ENCODE peak calls at places on chromosomes 1 and 21, in six cellular contexts. C is upper lobe of left lung, X is IMR-90, F is fibroblast of lung, V is HAP-1, N is lower lobe of right lung. W is an unnamed sample.

GRCh38 chr1:216306830-216307229 is 116.4 kb downstream of the USH2A start:
- DNase-seq in X (no peak), C (no peak), V (no peak), N (no peak), F (no peak), W (no peak)

GRCh38 chr1:54884135-54884586 is 2.8 kb downstream of the DHCR24 start:
- DNase-seq in N (no peak), C (no peak), X (peak; percentile 79), V (no peak), F (peak; percentile 84), W (no peak)

GRCh38 chr1:37999434-38000232 is 5.7 kb downstream of the FHL3 start:
- DNase-seq in F (peak; percentile 78), C (no peak), X (peak; percentile 66), V (no peak), N (peak; percentile 60), W (no peak)

GRCh38 chr1:147496571-147496970 is 44.7 kb upstream of the BCL9 start:
- DNase-seq in X (peak; percentile 37), V (no peak), C (peak; percentile 9), F (peak; percentile 46), N (no peak), W (no peak)

GRCh38 chr1:20590313-20590777 is 1.4 kb downstream of the CDA start:
- DNase-seq in V (no peak), X (peak; percentile 67), C (no peak), F (peak; percentile 64), N (peak; percentile 75), W (no peak)

GRCh38 chr1:59359325-59359724 is 62.4 kb downstream of the FGGY start:
- DNase-seq in V (no peak), X (no peak), N (no peak), C (no peak), F (no peak), W (no peak)

GRCh38 chr1:97384294-97384952 is 536.4 kb downstream of the DPYD start:
- DNase-seq in X (peak; percentile 92), F (peak; percentile 75), V (no peak), C (no peak), N (no peak), W (no peak)

GRCh38 chr1:203038217-203038741 is 12.0 kb downstream of the PPFIA4 start:
- DNase-seq in V (no peak), N (no peak), X (peak; percentile 78), C (no peak), F (peak; percentile 69), W (no peak)

GRCh38 chr21:25375675-25376074 is 231.6 kb downstream of the MRPL39 start:
- DNase-seq in C (no peak), N (no peak), F (no peak), V (no peak), X (peak; percentile 53), W (no peak)

GRCh38 chr21:36654796-36655325 is 44.1 kb upstream of the SIM2 start:
- DNase-seq in C (no peak), N (no peak), X (no peak), F (no peak), V (no peak), W (no peak)
- H3K27me3 ChIP-seq in C (no peaks in the 10 kb centered on the region), N (no peaks in the 10 kb centered on the region), X (peaks cover 16% of the 10 kb centered on the region), F (peaks cover 7% of the 10 kb centered on the region), V (no peaks in the 10 kb centered on the region), W (no peaks in the 10 kb centered on the region)

GRCh38 chr1:114701931-114702330 is 6.6 kb upstream of the AMPD1 start:
- DNase-seq in C (no peak), X (no peak), N (no peak), F (no peak), V (no peak), W (no peak)
- H3K4me1 ChIP-seq in C (no peaks in the 10 kb centered on the region), X (no peaks in the 10 kb centered on the region), N (no peaks in the 10 kb centered on the region), F (no peaks in the 10 kb centered on the region), V (no peaks in the 10 kb centered on the region), W (no peaks in the 10 kb centered on the region)

GRCh38 chr21:42234026-42234425 is 15.1 kb downstream of the ABCG1 start:
- DNase-seq in X (no peak), N (peak; percentile 30), V (no peak), F (no peak), C (no peak), W (no peak)
- H3K27me3 ChIP-seq in X (peaks cover 19% of the 10 kb centered on the region), N (no peaks in the 10 kb centered on the region), V (no peaks in the 10 kb centered on the region), F (peaks cover 17% of the 10 kb centered on the region), C (no peaks in the 10 kb centered on the region), W (peaks cover 4% of the 10 kb centered on the region)

GRCh38 chr1:111723091-111723806 is 15.9 kb downstream of the INKA2 start:
- DNase-seq in N (no peak), X (no peak), C (no peak), F (no peak), V (no peak), W (no peak)
- H3K4me1 ChIP-seq in N (peaks cover 30% of the 10 kb centered on the region), X (peaks cover 12% of the 10 kb centered on the region), C (peaks cover 33% of the 10 kb centered on the region), F (peaks cover 21% of the 10 kb centered on the region), V (no peaks in the 10 kb centered on the region), W (peaks cover 19% of the 10 kb centered on the region)

GRCh38 chr1:39688706-39689105 is 2.5 kb downstream of the HPCAL4 start:
- DNase-seq in N (no peak), C (no peak), F (no peak), X (no peak), V (no peak), W (no peak)
- H3K27me3 ChIP-seq in N (peaks cover 49% of the 10 kb centered on the region), C (no peaks in the 10 kb centered on the region), F (peaks cover 62% of the 10 kb centered on the region), X (peaks cover 89% of the 10 kb centered on the region), V (peaks cover 9% of the 10 kb centered on the region), W (peaks cover 84% of the 10 kb centered on the region)

DNA sequence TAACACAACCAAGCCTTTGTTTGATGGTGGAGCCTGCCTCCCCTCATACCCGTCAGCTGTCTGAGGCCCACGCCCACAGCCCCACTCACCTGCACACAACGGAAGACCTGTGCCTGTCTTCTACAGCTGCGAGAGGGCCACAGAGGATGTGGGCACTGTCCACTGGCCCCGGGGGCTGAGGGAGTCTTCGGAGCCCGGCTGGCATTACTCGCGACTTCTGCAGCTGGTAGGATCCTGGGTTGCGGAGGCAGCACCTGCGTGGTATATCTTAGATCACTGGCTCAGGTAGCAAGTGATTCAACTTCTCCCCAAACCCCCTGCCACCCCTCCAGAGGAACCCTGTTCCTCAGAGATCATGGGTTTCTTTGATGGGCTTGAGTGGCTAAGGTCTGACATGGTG is 109.9 kb downstream of the EDEM3 start:
- DNase-seq in C (peak; percentile 54), N (no peak), F (no peak), X (no peak), V (no peak), W (no peak)
- H3K4me1 ChIP-seq in C (no peaks in the 10 kb centered on the region), N (no peaks in the 10 kb centered on the region), F (peaks cover 9% of the 10 kb centered on the region), X (peaks cover 8% of the 10 kb centered on the region), V (no peaks in the 10 kb centered on the region), W (no peaks in the 10 kb centered on the region)

GRCh38 chr21:36694041-36694515 is 4.8 kb upstream of the SIM2 start:
- DNase-seq in X (peak; percentile 65), N (no peak), V (no peak), F (peak; percentile 52), C (no peak), W (no peak)
- H3K27me3 ChIP-seq in X (peaks cover 96% of the 10 kb centered on the region), N (peaks cover 100% of the 10 kb centered on the region), V (peaks cover 5% of the 10 kb centered on the region), F (peaks cover 94% of the 10 kb centered on the region), C (peaks cover 29% of the 10 kb centered on the region), W (peaks cover 95% of the 10 kb centered on the region)

GRCh38 chr1:220904861-220905260 is 25.6 kb downstream of the HLX start:
- DNase-seq in V (no peak), N (no peak), C (no peak), X (no peak), F (no peak), W (no peak)
- H3K4me1 ChIP-seq in V (no peaks in the 10 kb centered on the region), N (no peaks in the 10 kb centered on the region), C (no peaks in the 10 kb centered on the region), X (peaks cover 2% of the 10 kb centered on the region), F (no peaks in the 10 kb centered on the region), W (no peaks in the 10 kb centered on the region)

DNA sequence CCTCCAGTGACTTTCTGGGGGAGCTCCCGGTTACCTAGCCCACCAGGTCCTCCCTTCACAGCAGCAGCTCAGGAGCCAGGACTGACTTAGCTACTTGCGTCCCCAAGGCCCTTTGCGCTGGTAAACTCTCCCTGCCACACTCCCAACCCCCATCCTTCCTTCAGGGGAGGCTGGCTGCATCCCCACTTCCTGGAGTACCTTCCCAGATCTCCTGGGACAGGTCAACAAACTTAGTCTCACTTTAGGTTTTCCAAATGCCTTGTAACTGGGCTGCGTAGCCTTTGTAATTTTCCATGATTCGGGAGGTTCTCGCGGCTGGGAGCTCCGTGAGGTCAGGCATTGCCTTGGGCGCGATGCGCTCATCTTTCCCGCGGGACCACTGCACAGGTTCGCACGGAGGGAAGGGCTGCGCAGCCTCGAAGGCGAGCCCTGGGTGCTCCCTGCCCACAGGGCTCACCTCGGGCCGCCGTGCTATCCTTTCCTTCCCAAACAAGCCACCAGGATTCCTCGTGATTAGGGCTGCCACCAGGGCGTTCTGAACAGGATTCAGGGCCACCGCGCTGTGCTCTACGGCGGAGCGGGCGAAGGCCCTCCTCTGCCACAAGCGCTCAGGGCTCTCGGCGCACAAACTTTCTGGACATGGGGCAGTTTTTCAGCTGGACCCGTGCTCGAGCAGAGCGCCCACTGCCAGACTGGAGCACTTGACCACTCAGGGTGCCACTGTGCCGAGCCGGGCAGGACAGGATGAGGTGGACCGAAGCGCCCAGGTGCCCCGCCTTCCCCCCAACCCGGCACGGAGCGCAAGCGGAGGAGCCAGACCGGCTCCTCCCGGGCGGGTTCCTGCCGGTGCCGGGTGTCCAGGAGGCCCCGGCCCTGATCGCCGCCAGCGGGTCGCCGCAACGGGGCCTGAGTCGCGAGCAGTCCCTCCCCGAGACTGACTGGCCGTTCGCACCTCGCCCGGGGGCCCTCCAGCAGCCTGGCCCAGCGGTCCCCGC is 1.1 kb downstream of the TMPRSS2 start:
- DNase-seq in X (no peak), F (no peak), V (no peak), N (peak; percentile 68), C (peak; percentile 85), W (no peak)
- H3K27me3 ChIP-seq in X (peaks cover 58% of the 10 kb centered on the region), F (peaks cover 32% of the 10 kb centered on the region), V (no peaks in the 10 kb centered on the region), N (peaks cover 45% of the 10 kb centered on the region), C (peaks cover 3% of the 10 kb centered on the region), W (peaks cover 15% of the 10 kb centered on the region)

W was measured in iPS DF 6.9.